ENCODE peak calls at places on chromosome 19, in ten cellular contexts. Y, Z, V, I, A, K, E, P, J and R are unnamed samples.

GRCh38 chr19:58476498-58477015 is 405 bp downstream of the ZNF446 start:
- DNase-seq in Y (peak), Z (no peak), V (peak), I (no peak), A (no peak), K (no peak), E (no peak), P (peak), J (no peak), R (no peak)

GRCh38 chr19:34172661-34173144 is 399 bp downstream of the LSM14A start:
- DNase-seq in Y (no peak), Z (no peak), V (no peak), I (no peak), A (no peak), K (no peak), E (peak), P (peak), J (no peak), R (peak)

GRCh38 chr19:3565177-3565576 is 7.6 kb upstream of the HMG20B start:
- DNase-seq in Y (no peak), Z (no peak), V (no peak), I (no peak), A (no peak), K (no peak), E (no peak), P (no peak), J (no peak), R (no peak)

GRCh38 chr19:38734426-38735256 is 9.6 kb downstream of the CAPN12 start:
- DNase-seq in Y (no peak), Z (no peak), V (peak), I (no peak), A (peak), K (peak), E (peak), P (no peak), J (no peak), R (no peak)

GRCh38 chr19:15779756-15780476 is 7.5 kb upstream of the OR10H5 start:
- DNase-seq in Y (no peak), Z (no peak), V (no peak), I (no peak), A (no peak), K (no peak), E (no peak), P (peak), J (no peak), R (peak)

GRCh38 chr19:18460313-18460712 is 22.4 kb upstream of the ISYNA1 start:
- DNase-seq in Y (no peak), Z (no peak), V (no peak), I (no peak), A (no peak), K (no peak), E (no peak), P (no peak), J (no peak), R (peak)

GRCh38 chr19:1101337-1101698 is 2.5 kb upstream of the GPX4 start:
- DNase-seq in Y (no peak), Z (no peak), V (no peak), I (no peak), A (no peak), K (no peak), E (no peak), P (no peak), J (no peak), R (peak)

GRCh38 chr19:40803857-40804782 is 5.1 kb downstream of the EGLN2 start:
- DNase-seq in Y (no peak), Z (peak), V (peak), I (no peak), A (peak), K (peak), E (no peak), P (no peak), J (no peak), R (peak)

GRCh38 chr19:19591133-19591825 is 27.2 kb downstream of the PBX4 start:
- DNase-seq in Y (no peak), Z (peak), V (peak), I (peak), A (peak), K (no peak), E (peak), P (peak), J (no peak), R (no peak)

GRCh38 chr19:40614595-40615411 is 13.6 kb downstream of the LTBP4 start:
- DNase-seq in Y (peak), Z (peak), V (peak), I (peak), A (peak), K (peak), E (peak), P (no peak), J (peak), R (peak)

GRCh38 chr19:5254543-5254942 is 86.1 kb downstream of the PTPRS start:
- DNase-seq in Y (no peak), Z (no peak), V (no peak), I (no peak), A (no peak), K (no peak), E (no peak), P (no peak), J (no peak), R (no peak)

GRCh38 chr19:38905620-38906019 is 5.9 kb downstream of the NFKBIB start:
- DNase-seq in Y (no peak), Z (no peak), V (no peak), I (no peak), A (no peak), K (no peak), E (no peak), P (no peak), J (no peak), R (no peak)

GRCh38 chr19:8505680-8506401 is 3.4 kb upstream of the PRAM1 start:
- DNase-seq in Y (peak), Z (peak), V (peak), I (no peak), A (peak), K (peak), E (peak), P (peak), J (peak), R (peak)

GRCh38 chr19:5719274-5719960 is 529 bp downstream of the LONP1 start:
- DNase-seq in Y (peak), Z (no peak), V (no peak), I (no peak), A (peak), K (no peak), E (peak), P (peak), J (no peak), R (no peak)

GRCh38 chr19:42468273-42468796 is 25.6 kb upstream of the CXCL17 start:
- DNase-seq in Y (no peak), Z (no peak), V (no peak), I (peak), A (no peak), K (no peak), E (no peak), P (no peak), J (no peak), R (no peak)

GRCh38 chr19:2374808-2375207 is 14.7 kb downstream of the TMPRSS9 start:
- DNase-seq in Y (no peak), Z (no peak), V (no peak), I (no peak), A (no peak), K (no peak), E (no peak), P (no peak), J (no peak), R (no peak)

GRCh38 chr19:33756177-33756576 is 40.5 kb upstream of the KCTD15 start:
- DNase-seq in Y (no peak), Z (no peak), V (no peak), I (no peak), A (no peak), K (no peak), E (no peak), P (no peak), J (no peak), R (no peak)

GRCh38 chr19:57570707-57571106 is 8.0 kb downstream of the ZNF416 start:
- DNase-seq in Y (no peak), Z (no peak), V (no peak), I (no peak), A (no peak), K (no peak), E (no peak), P (no peak), J (no peak), R (no peak)

GRCh38 chr19:46269085-46269484 is 27.8 kb upstream of the HIF3A start:
- DNase-seq in Y (no peak), Z (no peak), V (no peak), I (no peak), A (no peak), K (no peak), E (no peak), P (no peak), J (no peak), R (no peak)

GRCh38 chr19:35030257-35031071 is at the start of gene SCN1B:
- DNase-seq in Y (peak), Z (peak), V (peak), I (no peak), A (peak), K (peak), E (peak), P (no peak), J (peak), R (peak)

GRCh38 chr19:13401388-13401787 is 104.9 kb downstream of the CACNA1A start:
- DNase-seq in Y (no peak), Z (no peak), V (no peak), I (no peak), A (no peak), K (no peak), E (no peak), P (no peak), J (no peak), R (no peak)

GRCh38 chr19:4620675-4621074 is 18.6 kb upstream of the TNFAIP8L1 start:
- DNase-seq in Y (peak), Z (no peak), V (no peak), I (no peak), A (no peak), K (no peak), E (no peak), P (no peak), J (no peak), R (no peak)

GRCh38 chr19:55113570-55114039 is 3.8 kb downstream of the PPP1R12C start:
- DNase-seq in Y (peak), Z (no peak), V (no peak), I (peak), A (no peak), K (no peak), E (peak), P (peak), J (no peak), R (peak)

GRCh38 chr19:14073232-14073924 is 792 bp downstream of the MISP3 start:
- DNase-seq in Y (peak), Z (peak), V (peak), I (no peak), A (peak), K (peak), E (peak), P (peak), J (peak), R (peak)

GRCh38 chr19:572891-573825 is 762 bp downstream of the BSG start:
- DNase-seq in Y (peak), Z (no peak), V (no peak), I (no peak), A (no peak), K (no peak), E (peak), P (no peak), J (no peak), R (peak)

GRCh38 chr19:47414469-47414868 is 4.9 kb downstream of the MEIS3 start:
- DNase-seq in Y (peak), Z (no peak), V (no peak), I (no peak), A (no peak), K (no peak), E (peak), P (no peak), J (no peak), R (no peak)

GRCh38 chr19:38277969-38278680 is 13.8 kb downstream of the SPINT2 start:
- DNase-seq in Y (peak), Z (no peak), V (no peak), I (peak), A (no peak), K (no peak), E (no peak), P (no peak), J (no peak), R (peak)

GRCh38 chr19:54684537-54684936 is 21.8 kb downstream of the LILRB4 start:
- DNase-seq in Y (peak), Z (no peak), V (no peak), I (no peak), A (no peak), K (no peak), E (peak), P (peak), J (no peak), R (no peak)

GRCh38 chr19:2428756-2429711 is 1.6 kb upstream of the TIMM13 start:
- DNase-seq in Y (no peak), Z (no peak), V (no peak), I (no peak), A (no peak), K (no peak), E (no peak), P (no peak), J (peak), R (no peak)

GRCh38 chr19:41263042-41263849 is 926 bp upstream of the HNRNPUL1 start:
- DNase-seq in Y (peak), Z (peak), V (peak), I (peak), A (peak), K (peak), E (peak), P (peak), J (peak), R (peak)

GRCh38 chr19:34596989-34597388 is 80.0 kb downstream of the SCGB2B2 start:
- DNase-seq in Y (no peak), Z (no peak), V (no peak), I (no peak), A (no peak), K (no peak), E (no peak), P (no peak), J (no peak), R (no peak)